ENCODE peak calls at places on chromosomes 7 and 10, in seven cellular contexts. J, Z, G, V, Q, T and M are unnamed samples.

GRCh38 chr10:13956826-13957225 is 370.1 kb downstream of the PRPF18 start:
- DNase-seq in G (peak; percentile 51), J (peak; percentile 80), T (peak; percentile 86), Q (peak; percentile 42), Z (no peak), V (no peak), M (no peak)

GRCh38 chr10:114304566-114305421 is 65.7 kb downstream of the VWA2 start:
- DNase-seq in T (no peak), Z (peak; percentile 86), G (peak; percentile 10), Q (peak; percentile 91), J (no peak), V (peak; percentile 92), M (peak; percentile 82)

GRCh38 chr10:120262857-120263547 is 194.0 kb upstream of the PLPP4 start:
- DNase-seq in J (no peak), G (peak; percentile 44), T (no peak), V (no peak), Q (no peak), Z (no peak), M (no peak)

GRCh38 chr10:72034040-72034499 is 54.3 kb downstream of the SPOCK2 start:
- DNase-seq in Q (no peak), T (no peak), G (no peak), J (no peak), Z (no peak), V (no peak), M (no peak)

GRCh38 chr10:3046210-3046779 is 21.1 kb upstream of the PFKP start:
- DNase-seq in J (no peak), V (no peak), T (no peak), G (no peak), Q (no peak), Z (no peak), M (no peak)

GRCh38 chr7:26815452-26815851 is 48.9 kb downstream of the SKAP2 start:
- DNase-seq in G (no peak), T (no peak), Z (no peak), Q (no peak), J (no peak), V (no peak), M (no peak)

GRCh38 chr10:24483701-24484100 is 240.0 kb downstream of the ARHGAP21 start:
- DNase-seq in J (peak; percentile 28), V (peak; percentile 56), Z (no peak), Q (peak; percentile 78), T (peak; percentile 29), G (peak; percentile 98), M (peak; percentile 2)

GRCh38 chr7:39609462-39610149 is 13.8 kb upstream of the RALA start:
- DNase-seq in V (peak; percentile 54), Q (peak; percentile 44), J (no peak), G (no peak), T (no peak), Z (peak; percentile 76), M (peak; percentile 17)

GRCh38 chr7:143882020-143882610 is 19.9 kb downstream of the TCAF1 start:
- DNase-seq in Q (peak; percentile 86), J (peak; percentile 59), V (peak; percentile 56), G (no peak), Z (peak; percentile 66), T (peak; percentile 88), M (peak; percentile 79)

GRCh38 chr7:27868117-27868516 is 128.2 kb downstream of the TAX1BP1 start:
- DNase-seq in V (no peak), Q (peak; percentile 18), Z (no peak), T (peak; percentile 12), J (peak; percentile 29), G (peak; percentile 10), M (no peak)

GRCh38 chr10:22427890-22428571 is 82.7 kb downstream of the SPAG6 start:
- DNase-seq in V (no peak), Q (no peak), T (peak; percentile 73), G (peak; percentile 59), J (peak; percentile 90), Z (no peak), M (no peak)

GRCh38 chr10:88064608-88065383 is 201.4 kb downstream of the PTEN start:
- DNase-seq in J (peak; percentile 62), G (peak; percentile 8), V (no peak), Q (no peak), T (peak; percentile 72), Z (no peak), M (no peak)

GRCh38 chr7:44375926-44376342 is 50.5 kb upstream of the CAMK2B start:
- DNase-seq in G (no peak), T (no peak), Q (no peak), V (peak; percentile 18), J (no peak), Z (no peak), M (no peak)

GRCh38 chr7:44074349-44074695 is 8.0 kb downstream of the POLM start:
- DNase-seq in V (no peak), G (peak; percentile 11), Z (no peak), J (no peak), Q (no peak), T (no peak), M (no peak)

GRCh38 chr7:69187824-69188335 is 410.4 kb upstream of the AUTS2 start:
- DNase-seq in Z (no peak), T (no peak), Q (no peak), V (no peak), J (no peak), G (peak; percentile 2), M (no peak)

GRCh38 chr10:57955076-57955475 is 312.6 kb downstream of the IPMK start:
- DNase-seq in J (peak; percentile 47), V (no peak), G (no peak), Q (no peak), T (peak; percentile 29), Z (no peak), M (no peak)

GRCh38 chr7:19871102-19871501 is 97.7 kb upstream of the TMEM196 start:
- DNase-seq in V (no peak), Q (no peak), T (no peak), G (no peak), J (no peak), Z (no peak), M (no peak)

GRCh38 chr10:27285093-27285492 is 44.5 kb upstream of the ACBD5 start:
- DNase-seq in Z (no peak), T (peak; percentile 1), G (peak; percentile 20), V (peak; percentile 29), Q (peak; percentile 45), J (peak; percentile 2), M (no peak)

GRCh38 chr10:46326971-46327370 is 40.2 kb downstream of the ANTXRL start:
- DNase-seq in V (peak; percentile 15), G (no peak), T (no peak), Z (no peak), J (no peak), Q (no peak), M (no peak)

GRCh38 chr7:4128161-4128560 is 553.9 kb upstream of the FOXK1 start:
- DNase-seq in J (no peak), V (no peak), Q (no peak), G (no peak), T (no peak), Z (no peak), M (no peak)

GRCh38 chr10:102122450-102122849 is 2.3 kb upstream of the LDB1 start:
- DNase-seq in T (no peak), G (peak; percentile 80), Q (peak; percentile 37), J (no peak), Z (no peak), V (no peak), M (no peak)

GRCh38 chr7:66281678-66282593 is 76.8 kb downstream of the TPST1 start:
- DNase-seq in V (no peak), Z (no peak), Q (peak; percentile 34), G (no peak), T (peak; percentile 95), J (peak; percentile 98), M (no peak)

GRCh38 chr7:141460781-141461715 is 90.2 kb upstream of the AGK start:
- DNase-seq in T (no peak), Q (no peak), G (peak; percentile 1), J (no peak), Z (no peak), V (no peak), M (no peak)

GRCh38 chr7:138491612-138492386 is 31.7 kb downstream of the TRIM24 start:
- DNase-seq in J (no peak), V (no peak), G (no peak), T (no peak), Z (no peak), Q (no peak), M (no peak)

GRCh38 chr7:87154166-87154565 is 1.9 kb downstream of the DMTF1 start:
- DNase-seq in V (no peak), G (no peak), Z (no peak), Q (no peak), T (no peak), J (no peak), M (no peak)
- H3K27ac ChIP-seq in V (no peak overlapping the region), G (no peak overlapping the region), Z (no peak overlapping the region), Q (no peak overlapping the region), T (no peak overlapping the region), J (no peak overlapping the region), M (no peak overlapping the region)

DNA sequence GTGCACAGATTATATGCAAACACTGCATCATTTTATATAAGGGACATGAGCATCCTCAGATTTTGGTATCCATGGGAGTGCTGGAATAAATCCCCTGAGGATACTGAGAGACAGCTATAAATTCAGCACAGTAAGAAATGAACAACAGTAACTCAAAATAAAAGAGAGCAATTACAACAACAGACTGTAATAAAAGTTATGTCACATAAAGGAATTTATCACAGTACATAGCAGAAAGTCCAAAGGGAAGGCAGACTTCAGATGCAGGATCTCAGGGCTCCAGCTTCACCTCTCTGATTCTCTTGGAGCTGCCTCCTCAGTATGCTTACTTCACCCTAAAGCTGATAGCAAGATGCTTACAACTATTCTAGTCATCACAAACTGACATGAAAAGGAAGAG is 43.9 kb upstream of the STRIP2 start:
- DNase-seq in V (no peak), J (no peak), T (no peak), Q (no peak), Z (no peak), G (no peak), M (no peak)
- H2AK5ac ChIP-seq in V (no peak overlapping the region), J (no peak overlapping the region), T (no peak overlapping the region), Q (no peak overlapping the region), Z (no peak overlapping the region), G (no peak overlapping the region), M (no peak overlapping the region)

DNA sequence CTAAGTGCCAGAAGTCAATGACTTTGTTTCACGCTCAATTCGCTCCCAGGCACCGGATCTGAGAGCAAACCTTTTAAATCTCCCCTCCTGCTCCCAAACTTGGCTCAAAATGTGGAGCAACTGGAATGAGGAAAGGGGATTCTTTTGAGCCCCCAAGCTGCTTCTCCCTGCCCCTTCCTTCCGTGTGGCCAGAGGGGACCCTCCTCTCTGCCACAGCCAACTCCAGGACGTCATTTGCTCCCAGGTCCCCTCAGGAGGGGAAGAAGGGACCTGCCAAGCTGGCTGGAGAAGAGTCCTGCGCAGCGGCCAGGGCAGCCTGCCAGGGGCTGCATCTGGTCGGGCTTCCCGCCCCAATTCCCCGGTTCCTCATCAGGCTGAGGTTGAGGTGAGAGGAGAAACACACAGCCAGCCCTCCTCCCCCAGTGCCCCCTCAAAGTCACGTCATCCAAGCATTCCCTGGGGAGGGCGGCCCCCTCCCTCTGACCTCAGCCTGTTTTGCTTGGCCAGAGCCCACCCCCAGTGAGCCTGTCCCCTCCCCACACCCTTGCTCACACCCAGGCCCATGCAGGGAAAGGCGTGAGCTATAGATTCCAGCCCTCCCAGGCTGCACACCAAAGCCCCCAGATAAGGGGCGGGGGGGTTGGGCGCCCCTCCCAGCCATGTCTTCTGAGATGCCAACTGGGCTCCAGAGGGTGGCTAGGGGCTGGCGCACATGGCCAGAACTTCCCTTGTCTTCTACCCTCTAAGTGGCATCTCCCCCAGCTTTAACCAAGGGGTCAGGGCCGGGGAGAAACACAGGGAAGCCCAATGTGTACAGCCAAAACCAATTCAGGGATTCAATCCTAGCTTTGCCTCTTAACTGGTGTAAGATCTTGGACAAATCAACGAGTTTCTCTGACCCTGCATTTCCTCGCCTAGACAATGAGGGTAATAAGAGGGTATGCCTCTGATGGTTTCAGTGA is 35.0 kb downstream of the SH3PXD2A start:
- DNase-seq in V (no peak), Q (no peak), J (peak; percentile 60), T (no peak), G (no peak), Z (no peak), M (no peak)
- H3K27ac ChIP-seq in V (no peak overlapping the region), Q (no peak overlapping the region), J (no peak overlapping the region), T (no peak overlapping the region), G (no peak overlapping the region), Z (no peak overlapping the region), M (no peak overlapping the region)

GRCh38 chr10:7789390-7789789 is 1.4 kb downstream of the ATP5F1C start:
- DNase-seq in T (peak; percentile 46), G (no peak), V (no peak), Z (no peak), J (peak; percentile 48), Q (peak; percentile 11), M (no peak)
- H2AK5ac ChIP-seq in T (no peak overlapping the region), G (no peak overlapping the region), V (no peak overlapping the region), Z (no peak overlapping the region), J (no peak overlapping the region), Q (no peak overlapping the region), M (no peak overlapping the region)